ENCODE peak calls at places on chromosomes 5 and 9, in five cellular contexts. One of them, this sample, is unnamed.
A peak's percentile ranks its signal among the peaks of the same experiment; 100 is the strongest.

GRCh38 chr9:138103824-138104206 is 226.2 kb downstream of the CACNA1B start:
- DNase-seq in neuronal stem cell: no peak
- DNase-seq in H1: no peak
- DNase-seq in IMR-90: no peak
- DNase-seq in mesenchymal stem cell: no peak
- DNase-seq in this sample: no peak

GRCh38 chr9:13932472-13933267 is 381.3 kb downstream of the NFIB start:
- DNase-seq in mesenchymal stem cell: no peak
- DNase-seq in H1: no peak
- DNase-seq in IMR-90: no peak
- DNase-seq in neuronal stem cell: no peak
- DNase-seq in this sample: no peak

GRCh38 chr5:77560677-77561263 is 68.7 kb upstream of the WDR41 start:
- DNase-seq in mesenchymal stem cell: peak; percentile 53
- DNase-seq in H1: no peak
- DNase-seq in neuronal stem cell: peak; percentile 24
- DNase-seq in IMR-90: peak; percentile 55
- DNase-seq in this sample: peak; percentile 70

GRCh38 chr9:85600675-85601263 is 141.0 kb downstream of the AGTPBP1 start:
- DNase-seq in mesenchymal stem cell: no peak
- DNase-seq in H1: peak; percentile 46
- DNase-seq in neuronal stem cell: no peak
- DNase-seq in IMR-90: no peak
- DNase-seq in this sample: peak; percentile 95

GRCh38 chr5:40914835-40915234 is 5.5 kb downstream of the C7 start:
- DNase-seq in neuronal stem cell: no peak
- DNase-seq in mesenchymal stem cell: no peak
- DNase-seq in H1: no peak
- DNase-seq in IMR-90: peak; percentile 55
- DNase-seq in this sample: no peak

GRCh38 chr9:29456940-29457339 is 1883.7 kb upstream of the C9orf72 start:
- DNase-seq in neuronal stem cell: no peak
- DNase-seq in IMR-90: no peak
- DNase-seq in mesenchymal stem cell: peak; percentile 11
- DNase-seq in H1: no peak
- DNase-seq in this sample: no peak

GRCh38 chr9:93183663-93184438 is at the start of gene WNK2:
- DNase-seq in neuronal stem cell: peak; percentile 50
- DNase-seq in IMR-90: no peak
- DNase-seq in H1: no peak
- DNase-seq in mesenchymal stem cell: no peak
- DNase-seq in this sample: peak; percentile 68

GRCh38 chr5:148398698-148399121 is 15.0 kb downstream of the FBXO38 start:
- DNase-seq in IMR-90: no peak
- DNase-seq in neuronal stem cell: no peak
- DNase-seq in mesenchymal stem cell: no peak
- DNase-seq in H1: no peak
- DNase-seq in this sample: no peak

GRCh38 chr9:134658378-134658955 is 16.9 kb downstream of the COL5A1 start:
- DNase-seq in mesenchymal stem cell: no peak
- DNase-seq in neuronal stem cell: no peak
- DNase-seq in IMR-90: no peak
- DNase-seq in H1: no peak
- DNase-seq in this sample: no peak

GRCh38 chr5:73160239-73160671 is 12.7 kb upstream of the TMEM174 start:
- DNase-seq in mesenchymal stem cell: no peak
- DNase-seq in IMR-90: no peak
- DNase-seq in neuronal stem cell: no peak
- DNase-seq in H1: no peak
- DNase-seq in this sample: no peak

GRCh38 chr9:120942186-120943001 is 15.8 kb upstream of the TRAF1 start:
- DNase-seq in neuronal stem cell: no peak
- DNase-seq in mesenchymal stem cell: no peak
- DNase-seq in H1: no peak
- DNase-seq in IMR-90: no peak
- DNase-seq in this sample: no peak

GRCh38 chr5:38846379-38846967 is 661 bp downstream of the OSMR start:
- DNase-seq in mesenchymal stem cell: peak; percentile 39
- DNase-seq in IMR-90: peak; percentile 25
- DNase-seq in neuronal stem cell: no peak
- DNase-seq in H1: no peak
- DNase-seq in this sample: no peak

GRCh38 chr9:70477907-70478480 is 63.5 kb upstream of the KLF9 start:
- DNase-seq in IMR-90: peak; percentile 60
- DNase-seq in mesenchymal stem cell: no peak
- DNase-seq in H1: no peak
- DNase-seq in neuronal stem cell: no peak
- DNase-seq in this sample: no peak

GRCh38 chr5:145347026-145347616 is 488.0 kb downstream of the PRELID2 start:
- DNase-seq in IMR-90: peak; percentile 72
- DNase-seq in neuronal stem cell: peak; percentile 42
- DNase-seq in mesenchymal stem cell: peak; percentile 74
- DNase-seq in H1: no peak
- DNase-seq in this sample: peak; percentile 3

GRCh38 chr5:141879941-141880738 is 1.9 kb upstream of the PCDH1 start:
- DNase-seq in H1: no peak
- DNase-seq in IMR-90: no peak
- DNase-seq in mesenchymal stem cell: no peak
- DNase-seq in neuronal stem cell: no peak
- DNase-seq in this sample: no peak

GRCh38 chr5:172775326-172776234 is 4.6 kb upstream of the DUSP1 start:
- DNase-seq in IMR-90: peak; percentile 90
- DNase-seq in mesenchymal stem cell: peak; percentile 97
- DNase-seq in neuronal stem cell: no peak
- DNase-seq in H1: no peak
- DNase-seq in this sample: peak; percentile 98

GRCh38 chr9:127950513-127951210 is 13.0 kb upstream of the DPM2 start:
- DNase-seq in H1: no peak
- DNase-seq in neuronal stem cell: peak; percentile 55
- DNase-seq in IMR-90: no peak
- DNase-seq in mesenchymal stem cell: no peak
- DNase-seq in this sample: no peak

GRCh38 chr5:132199116-132199680 is 28.5 kb downstream of the P4HA2 start:
- DNase-seq in H1: no peak
- DNase-seq in IMR-90: no peak
- DNase-seq in mesenchymal stem cell: no peak
- DNase-seq in neuronal stem cell: no peak
- DNase-seq in this sample: no peak

GRCh38 chr5:169861934-169862333 is 118.4 kb downstream of the INSYN2B start:
- DNase-seq in mesenchymal stem cell: peak; percentile 63
- DNase-seq in IMR-90: peak; percentile 96
- DNase-seq in neuronal stem cell: no peak
- DNase-seq in H1: no peak
- DNase-seq in this sample: no peak

GRCh38 chr9:133489253-133490190 is 10.6 kb upstream of the SLC2A6 start:
- DNase-seq in H1: no peak
- DNase-seq in mesenchymal stem cell: peak; percentile 58
- DNase-seq in IMR-90: peak; percentile 38
- DNase-seq in neuronal stem cell: no peak
- DNase-seq in this sample: no peak

GRCh38 chr9:78971505-78971904 is 600.3 kb upstream of the TLE4 start:
- DNase-seq in IMR-90: no peak
- DNase-seq in neuronal stem cell: no peak
- DNase-seq in mesenchymal stem cell: no peak
- DNase-seq in H1: no peak
- DNase-seq in this sample: no peak

GRCh38 chr5:128192368-128192767 is 108.8 kb downstream of the SLC12A2 start:
- DNase-seq in mesenchymal stem cell: no peak
- DNase-seq in H1: no peak
- DNase-seq in neuronal stem cell: no peak
- DNase-seq in IMR-90: no peak
- DNase-seq in this sample: no peak

GRCh38 chr5:101977729-101978345 is 318.2 kb downstream of the SLCO4C1 start:
- DNase-seq in neuronal stem cell: peak; percentile 56
- DNase-seq in IMR-90: peak; percentile 13
- DNase-seq in mesenchymal stem cell: peak; percentile 65
- DNase-seq in H1: no peak
- DNase-seq in this sample: peak; percentile 73

GRCh38 chr5:1840741-1841521 is 39.7 kb downstream of the NDUFS6 start:
- DNase-seq in IMR-90: no peak
- DNase-seq in mesenchymal stem cell: no peak
- DNase-seq in neuronal stem cell: peak; percentile 37
- DNase-seq in H1: no peak
- DNase-seq in this sample: no peak

GRCh38 chr9:128635266-128636023 is 21.2 kb downstream of the DYNC2I2 start:
- DNase-seq in mesenchymal stem cell: peak; percentile 94
- DNase-seq in IMR-90: peak; percentile 94
- DNase-seq in H1: peak; percentile 81
- DNase-seq in neuronal stem cell: peak; percentile 39
- DNase-seq in this sample: peak; percentile 99

GRCh38 chr5:107668933-107669542 is 1.7 kb downstream of the EFNA5 start:
- DNase-seq in mesenchymal stem cell: peak; percentile 36
- DNase-seq in neuronal stem cell: no peak
- DNase-seq in IMR-90: no peak
- DNase-seq in H1: no peak
- DNase-seq in this sample: no peak

GRCh38 chr5:147737921-147738320 is 44.6 kb downstream of the JAKMIP2 start:
- DNase-seq in neuronal stem cell: no peak
- DNase-seq in mesenchymal stem cell: no peak
- DNase-seq in IMR-90: no peak
- DNase-seq in H1: no peak
- DNase-seq in this sample: no peak

GRCh38 chr9:123211081-123211480 is 57.3 kb downstream of the STRBP start:
- DNase-seq in neuronal stem cell: no peak
- DNase-seq in H1: no peak
- DNase-seq in mesenchymal stem cell: no peak
- DNase-seq in IMR-90: no peak
- DNase-seq in this sample: no peak

GRCh38 chr5:147483961-147484707 is 25.7 kb downstream of the DPYSL3 start:
- DNase-seq in neuronal stem cell: no peak
- DNase-seq in mesenchymal stem cell: peak; percentile 99
- DNase-seq in H1: no peak
- DNase-seq in IMR-90: peak; percentile 96
- DNase-seq in this sample: peak; percentile 21

GRCh38 chr9:131879531-131880290 is 139.8 kb upstream of the RAPGEF1 start:
- DNase-seq in IMR-90: no peak
- DNase-seq in mesenchymal stem cell: no peak
- DNase-seq in neuronal stem cell: no peak
- DNase-seq in H1: no peak
- DNase-seq in this sample: no peak

GRCh38 chr5:16455670-16456069 is 9.9 kb downstream of the ZNF622 start:
- DNase-seq in mesenchymal stem cell: no peak
- DNase-seq in neuronal stem cell: no peak
- DNase-seq in IMR-90: no peak
- DNase-seq in H1: no peak
- DNase-seq in this sample: peak; percentile 21
- H2BK5ac ChIP-seq in mesenchymal stem cell: no peak overlapping the region
- H2BK5ac ChIP-seq in neuronal stem cell: no peak overlapping the region
- H2BK5ac ChIP-seq in IMR-90: peak overlapping the region; percentile 18
- H2BK5ac ChIP-seq in H1: no peak overlapping the region
- H2BK5ac ChIP-seq in this sample: no peak overlapping the region

GRCh38 chr9:7346144-7346543 is 453.4 kb downstream of the DMAC1 start:
- DNase-seq in mesenchymal stem cell: no peak
- DNase-seq in IMR-90: no peak
- DNase-seq in H1: no peak
- DNase-seq in neuronal stem cell: no peak
- DNase-seq in this sample: no peak
- H2AFZ ChIP-seq in mesenchymal stem cell: no peak overlapping the region
- H2AFZ ChIP-seq in IMR-90: no peak overlapping the region
- H2AFZ ChIP-seq in H1: no peak overlapping the region
- H2AFZ ChIP-seq in neuronal stem cell: no peak overlapping the region
- H2AFZ ChIP-seq in this sample: no peak overlapping the region

GRCh38 chr9:7176574-7176973 is 418.8 kb downstream of the KDM4C start:
- DNase-seq in mesenchymal stem cell: no peak
- DNase-seq in neuronal stem cell: no peak
- DNase-seq in IMR-90: no peak
- DNase-seq in H1: no peak
- DNase-seq in this sample: no peak
- H3K4me3 ChIP-seq in mesenchymal stem cell: no peak overlapping the region
- H3K4me3 ChIP-seq in neuronal stem cell: no peak overlapping the region
- H3K4me3 ChIP-seq in IMR-90: no peak overlapping the region
- H3K4me3 ChIP-seq in H1: no peak overlapping the region
- H3K4me3 ChIP-seq in this sample: no peak overlapping the region

GRCh38 chr5:82278711-82279370 is 687 bp upstream of the RPS23 start:
- DNase-seq in mesenchymal stem cell: no peak
- DNase-seq in neuronal stem cell: no peak
- DNase-seq in IMR-90: no peak
- DNase-seq in H1: no peak
- DNase-seq in this sample: no peak

GRCh38 chr5:82277613-82277986 is 554 bp downstream of the RPS23 start:
- DNase-seq in H1: no peak
- DNase-seq in IMR-90: no peak
- DNase-seq in neuronal stem cell: no peak
- DNase-seq in mesenchymal stem cell: no peak
- DNase-seq in this sample: peak; percentile 8

GRCh38 chr5:82276800-82277612 is 1.1 kb downstream of the RPS23 start:
- DNase-seq in H1: no peak
- DNase-seq in IMR-90: no peak
- DNase-seq in mesenchymal stem cell: no peak
- DNase-seq in neuronal stem cell: no peak
- DNase-seq in this sample: no peak

GRCh38 chr5:82275267-82275664 is 2.9 kb downstream of the RPS23 start:
- DNase-seq in neuronal stem cell: no peak
- DNase-seq in H1: no peak
- DNase-seq in IMR-90: no peak
- DNase-seq in mesenchymal stem cell: no peak
- DNase-seq in this sample: no peak

DNA sequence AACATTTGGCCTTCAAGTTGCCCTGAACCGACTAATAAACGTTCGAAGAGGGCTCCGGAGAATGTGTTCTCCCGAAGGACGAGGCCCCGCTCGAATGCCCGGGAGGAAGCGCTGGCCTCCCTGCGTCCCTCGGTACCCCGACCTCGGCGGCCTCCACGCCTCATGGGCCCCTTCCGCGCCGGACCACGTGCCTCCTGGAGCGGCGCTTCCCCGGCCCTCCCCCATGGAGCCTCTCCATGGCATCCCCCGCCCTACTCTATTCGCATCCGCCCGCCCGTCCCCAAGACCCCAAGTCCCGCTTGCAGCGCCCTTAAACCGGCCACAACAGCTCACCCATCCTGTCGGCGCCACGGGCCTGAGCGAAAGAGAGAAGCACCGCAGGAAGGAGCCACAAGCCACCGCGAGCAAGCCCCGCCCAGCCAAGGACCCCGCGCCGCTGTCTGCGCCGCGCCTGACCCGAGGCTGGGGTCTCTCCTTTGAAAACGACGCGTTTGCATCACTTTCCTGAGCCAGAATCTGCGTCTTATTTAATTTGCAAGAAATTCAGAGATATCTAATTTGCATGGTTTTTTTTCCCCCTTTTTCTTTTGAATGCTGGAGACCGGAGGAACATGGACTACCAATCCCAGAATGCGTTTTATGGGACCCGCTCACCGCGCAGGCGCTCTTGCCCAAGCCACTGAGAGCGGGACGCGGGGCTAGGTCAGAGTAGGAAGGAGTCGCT is at the start of gene RPS23:
- DNase-seq in IMR-90: peak; percentile 90
- DNase-seq in neuronal stem cell: peak; percentile 73
- DNase-seq in H1: no peak
- DNase-seq in mesenchymal stem cell: peak; percentile 92
- DNase-seq in this sample: peak; percentile 96
- H2BK5ac ChIP-seq in IMR-90: peak within 1 kb of the TSS; percentile 85
- H2BK5ac ChIP-seq in neuronal stem cell: peak within 1 kb of the TSS; percentile 87
- H2BK5ac ChIP-seq in H1: peak within 1 kb of the TSS; percentile 92
- H2BK5ac ChIP-seq in mesenchymal stem cell: peak within 1 kb of the TSS; percentile 83
- H2BK5ac ChIP-seq in this sample: peak within 1 kb of the TSS; percentile 53

GRCh38 chr5:160188151-160188967 is 40.9 kb upstream of the FABP6 start:
- DNase-seq in neuronal stem cell: no peak
- DNase-seq in mesenchymal stem cell: peak; percentile 76
- DNase-seq in H1: no peak
- DNase-seq in IMR-90: peak; percentile 82
- DNase-seq in this sample: no peak
- H2AFZ ChIP-seq in neuronal stem cell: peak overlapping the region; percentile 72
- H2AFZ ChIP-seq in mesenchymal stem cell: peak overlapping the region; percentile 8
- H2AFZ ChIP-seq in H1: no peak overlapping the region
- H2AFZ ChIP-seq in IMR-90: peak overlapping the region; percentile 90
- H2AFZ ChIP-seq in this sample: peak overlapping the region; percentile 69